ENCODE peak calls at places on chromosomes 1 and 21, in seven cellular contexts. I is amygdala, L is neural crest cell, A is left ventricle myocardium superior, X is RWPE1, O is cardiac fibroblast, H is T-helper 17 cell. K is an unnamed sample.
A peak's percentile ranks its signal among the peaks of the same experiment; 100 is the strongest.

GRCh38 chr1:154705544-154705943 is 97.6 kb upstream of the ADAR start:
- DNase-seq in I (no peak), L (no peak), A (no peak), X (no peak), O (no peak), H (no peak), K (no peak)

GRCh38 chr1:75334876-75335275 is 200.7 kb downstream of the LHX8 start:
- DNase-seq in I (no peak), L (no peak), A (no peak), X (no peak), O (no peak), H (no peak), K (no peak)

GRCh38 chr1:218344814-218345672 is at the start of gene TGFB2:
- DNase-seq in I (peak; percentile 76), L (peak; percentile 12), A (peak; percentile 41), X (peak; percentile 26), O (peak; percentile 92), H (no peak), K (no peak)

GRCh38 chr1:214363386-214363785 is 82.4 kb downstream of the SMYD2 start:
- DNase-seq in I (no peak), L (no peak), A (no peak), X (no peak), O (peak; percentile 58), H (no peak), K (no peak)

GRCh38 chr21:15436031-15436430 is 293.8 kb upstream of the USP25 start:
- DNase-seq in I (no peak), L (no peak), A (no peak), X (no peak), O (no peak), H (no peak), K (no peak)

GRCh38 chr1:27341525-27342252 is at the start of gene SYTL1:
- DNase-seq in I (peak; percentile 9), L (no peak), A (no peak), X (peak; percentile 84), O (peak; percentile 61), H (peak; percentile 45), K (peak; percentile 65)

GRCh38 chr21:15422761-15423160 is 307.0 kb upstream of the USP25 start:
- DNase-seq in I (no peak), L (no peak), A (no peak), X (peak; percentile 56), O (peak; percentile 87), H (no peak), K (no peak)

GRCh38 chr1:53526451-53527101 is 67.4 kb downstream of the DMRTB1 start:
- DNase-seq in I (no peak), L (no peak), A (peak; percentile 75), X (no peak), O (peak; percentile 62), H (no peak), K (no peak)

GRCh38 chr1:27488523-27489138 is 1.3 kb downstream of the WASF2 start:
- DNase-seq in I (no peak), L (no peak), A (no peak), X (no peak), O (peak; percentile 40), H (no peak), K (peak; percentile 70)

GRCh38 chr1:16980473-16981268 is at the start of gene MFAP2:
- DNase-seq in I (no peak), L (no peak), A (peak; percentile 55), X (no peak), O (peak; percentile 64), H (no peak), K (no peak)

GRCh38 chr1:64471218-64471719 is 1.3 kb downstream of the CACHD1 start:
- DNase-seq in I (no peak), L (peak; percentile 50), A (peak; percentile 67), X (no peak), O (peak; percentile 9), H (no peak), K (peak; percentile 31)

GRCh38 chr1:79741720-79742421 is 735.3 kb upstream of the ADGRL4 start:
- DNase-seq in I (no peak), L (no peak), A (no peak), X (no peak), O (no peak), H (no peak), K (no peak)

GRCh38 chr1:198472123-198472522 is 68.4 kb downstream of the ATP6V1G3 start:
- DNase-seq in I (no peak), L (no peak), A (no peak), X (no peak), O (no peak), H (no peak), K (no peak)

GRCh38 chr21:42233067-42233981 is 14.4 kb downstream of the ABCG1 start:
- DNase-seq in I (peak; percentile 36), L (no peak), A (peak; percentile 82), X (no peak), O (peak; percentile 58), H (peak; percentile 71), K (no peak)

GRCh38 chr1:234093741-234094140 is 189.3 kb downstream of the SLC35F3 start:
- DNase-seq in I (no peak), L (no peak), A (peak; percentile 76), X (no peak), O (no peak), H (no peak), K (no peak)

GRCh38 chr1:168472244-168472643 is 71.6 kb downstream of the XCL2 start:
- DNase-seq in I (no peak), L (no peak), A (no peak), X (no peak), O (no peak), H (no peak), K (no peak)

GRCh38 chr1:218967836-218968235 is 205.8 kb upstream of the LYPLAL1 start:
- DNase-seq in I (no peak), L (no peak), A (no peak), X (no peak), O (peak; percentile 77), H (no peak), K (no peak)

GRCh38 chr1:176033879-176034278 is 173.2 kb downstream of the COP1 start:
- DNase-seq in I (no peak), L (no peak), A (no peak), X (peak; percentile 9), O (peak; percentile 68), H (no peak), K (no peak)

GRCh38 chr1:6445062-6445763 is 20.6 kb downstream of the ESPN start:
- DNase-seq in I (no peak), L (no peak), A (peak; percentile 54), X (no peak), O (peak; percentile 56), H (no peak), K (peak; percentile 34)

GRCh38 chr1:185559684-185560310 is 174.4 kb upstream of the HMCN1 start:
- DNase-seq in I (no peak), L (no peak), A (peak; percentile 28), X (peak; percentile 26), O (peak; percentile 73), H (no peak), K (no peak)

GRCh38 chr1:226736908-226737818 is 1.9 kb downstream of the ITPKB start:
- DNase-seq in I (peak; percentile 74), L (peak; percentile 40), A (peak; percentile 70), X (no peak), O (peak; percentile 37), H (peak; percentile 42), K (no peak)

GRCh38 chr1:15427280-15427666 is 11.0 kb upstream of the CTRC start:
- DNase-seq in I (no peak), L (no peak), A (peak; percentile 46), X (no peak), O (no peak), H (no peak), K (no peak)

GRCh38 chr1:42340898-42341297 is 5.9 kb upstream of the FOXJ3 start:
- DNase-seq in I (no peak), L (no peak), A (no peak), X (no peak), O (no peak), H (no peak), K (no peak)

GRCh38 chr1:114153621-114154145 is at the start of gene SYT6:
- DNase-seq in I (no peak), L (peak; percentile 4), A (peak; percentile 33), X (no peak), O (no peak), H (no peak), K (no peak)

GRCh38 chr1:43590389-43590788 is 59.6 kb upstream of the KDM4A start:
- DNase-seq in I (no peak), L (no peak), A (no peak), X (no peak), O (no peak), H (no peak), K (no peak)

GRCh38 chr1:231930257-231930947 is 303.8 kb downstream of the DISC1 start:
- DNase-seq in I (no peak), L (no peak), A (no peak), X (no peak), O (no peak), H (no peak), K (no peak)

GRCh38 chr1:64995316-64995715 is 29.0 kb upstream of the JAK1 start:
- DNase-seq in I (no peak), L (no peak), A (no peak), X (no peak), O (no peak), H (no peak), K (no peak)

GRCh38 chr1:19974822-19975416 is 4.5 kb downstream of the PLA2G2A start:
- DNase-seq in I (peak; percentile 1), L (peak; percentile 33), A (no peak), X (peak; percentile 75), O (peak; percentile 80), H (no peak), K (peak; percentile 59)

GRCh38 chr1:245645406-245645805 is 490.6 kb downstream of the KIF26B start:
- DNase-seq in I (no peak), L (no peak), A (no peak), X (no peak), O (no peak), H (no peak), K (no peak)

GRCh38 chr1:100497796-100498195 is 40.1 kb upstream of the GPR88 start:
- DNase-seq in I (no peak), L (no peak), A (no peak), X (no peak), O (no peak), H (no peak), K (no peak)

GRCh38 chr1:39737546-39738169 is 1.0 kb upstream of the PPIE start:
- DNase-seq in I (no peak), L (no peak), A (no peak), X (no peak), O (peak; percentile 87), H (no peak), K (no peak)

GRCh38 chr1:210626341-210626740 is 297.6 kb downstream of the HHAT start:
- DNase-seq in I (no peak), L (no peak), A (no peak), X (no peak), O (no peak), H (no peak), K (no peak)

GRCh38 chr1:44553771-44554170 is 120.5 kb downstream of the TMEM53 start:
- DNase-seq in I (no peak), L (no peak), A (no peak), X (peak; percentile 85), O (peak; percentile 68), H (no peak), K (peak; percentile 49)

GRCh38 chr1:180269848-180270766 is 40.0 kb downstream of the LHX4 start:
- DNase-seq in I (no peak), L (no peak), A (no peak), X (no peak), O (no peak), H (no peak), K (peak; percentile 35)

GRCh38 chr1:194081444-194081843 is 895.0 kb upstream of the B3GALT2 start:
- DNase-seq in I (no peak), L (no peak), A (no peak), X (no peak), O (peak; percentile 8), H (no peak), K (no peak)

GRCh38 chr1:171431994-171432393 is 53.3 kb upstream of the PRRC2C start:
- DNase-seq in I (no peak), L (no peak), A (no peak), X (no peak), O (no peak), H (no peak), K (no peak)

K was measured in RKO.